ENCODE peak calls at places on chromosome 20, in nine cellular contexts. C is HS-5; F is activated CD8-positive, alpha-beta T cell treated with anti-CD3 and anti-CD28 coated beads for 36 hours; D is CD4-positive, CD25-positive, alpha-beta regulatory T cell; T is T-helper 2 cell; Y is RWPE2; Z is uterus; G is lung microvascular endothelial cell; R is Caki2. X is an unnamed sample.

GRCh38 chr20:35870541-35871307 is 83.6 kb downstream of the SCAND1 start:
- DNase-seq in C (no peak), F (no peak), D (no peak), T (no peak), Y (no peak), Z (no peak), G (no peak), R (no peak), X (no peak)

GRCh38 chr20:31566658-31567379 is 38.3 kb upstream of the ID1 start:
- DNase-seq in C (no peak), F (peak), D (no peak), T (no peak), Y (peak), Z (no peak), G (no peak), R (no peak), X (no peak)

GRCh38 chr20:35319206-35320197 is 27.3 kb upstream of the FAM83C start:
- DNase-seq in C (no peak), F (no peak), D (no peak), T (no peak), Y (no peak), Z (no peak), G (no peak), R (peak), X (peak)

GRCh38 chr20:22373164-22373895 is 211.0 kb downstream of the FOXA2 start:
- DNase-seq in C (no peak), F (no peak), D (no peak), T (no peak), Y (no peak), Z (no peak), G (no peak), R (no peak), X (no peak)

GRCh38 chr20:48770700-48771099 is 57.1 kb downstream of the PREX1 start:
- DNase-seq in C (no peak), F (no peak), D (no peak), T (no peak), Y (no peak), Z (no peak), G (no peak), R (no peak), X (no peak)

GRCh38 chr20:33423141-33423834 is 20.3 kb downstream of the SNTA1 start:
- DNase-seq in C (peak), F (no peak), D (no peak), T (no peak), Y (peak), Z (peak), G (peak), R (peak), X (no peak)

GRCh38 chr20:35049776-35050352 is 42.7 kb downstream of the TRPC4AP start:
- DNase-seq in C (no peak), F (no peak), D (no peak), T (no peak), Y (no peak), Z (no peak), G (no peak), R (no peak), X (no peak)

GRCh38 chr20:40728470-40728869 is 39.4 kb upstream of the MAFB start:
- DNase-seq in C (no peak), F (no peak), D (no peak), T (no peak), Y (no peak), Z (no peak), G (peak), R (no peak), X (peak)

GRCh38 chr20:25041813-25042530 is 16.0 kb downstream of the ACSS1 start:
- DNase-seq in C (no peak), F (no peak), D (no peak), T (no peak), Y (no peak), Z (no peak), G (no peak), R (no peak), X (no peak)

GRCh38 chr20:33177866-33178265 is 9.9 kb downstream of the BPIFA2 start:
- DNase-seq in C (no peak), F (no peak), D (no peak), T (no peak), Y (peak), Z (no peak), G (no peak), R (no peak), X (no peak)

GRCh38 chr20:35398660-35399144 is 13.1 kb downstream of the UQCC1 start:
- DNase-seq in C (no peak), F (no peak), D (no peak), T (no peak), Y (no peak), Z (no peak), G (peak), R (no peak), X (peak)

GRCh38 chr20:38723982-38724602 is at the start of gene SLC32A1:
- DNase-seq in C (no peak), F (peak), D (no peak), T (no peak), Y (peak), Z (no peak), G (no peak), R (no peak), X (no peak)

GRCh38 chr20:61308171-61308795 is 56.2 kb downstream of the CDH4 start:
- DNase-seq in C (no peak), F (no peak), D (no peak), T (no peak), Y (no peak), Z (no peak), G (no peak), R (no peak), X (no peak)

GRCh38 chr20:11676618-11677289 is 240.9 kb upstream of the BTBD3 start:
- DNase-seq in C (peak), F (peak), D (no peak), T (no peak), Y (no peak), Z (no peak), G (peak), R (peak), X (peak)

GRCh38 chr20:611843-612185 is 1.7 kb upstream of the TCF15 start:
- DNase-seq in C (no peak), F (no peak), D (no peak), T (no peak), Y (no peak), Z (no peak), G (no peak), R (no peak), X (no peak)

GRCh38 chr20:16265334-16265733 is 307.9 kb downstream of the KIF16B start:
- DNase-seq in C (no peak), F (no peak), D (no peak), T (no peak), Y (no peak), Z (no peak), G (no peak), R (no peak), X (no peak)

GRCh38 chr20:63977392-63978276 is 1.8 kb downstream of the SAMD10 start:
- DNase-seq in C (no peak), F (peak), D (no peak), T (peak), Y (peak), Z (no peak), G (no peak), R (no peak), X (no peak)

GRCh38 chr20:10671221-10671849 is 2.5 kb downstream of the JAG1 start:
- DNase-seq in C (peak), F (peak), D (no peak), T (no peak), Y (peak), Z (peak), G (peak), R (peak), X (peak)

GRCh38 chr20:53692465-53693067 is 98.9 kb upstream of the ZNF217 start:
- DNase-seq in C (peak), F (no peak), D (no peak), T (no peak), Y (no peak), Z (peak), G (no peak), R (no peak), X (peak)

GRCh38 chr20:57627972-57628650 is 7.9 kb upstream of the ZBP1 start:
- DNase-seq in C (no peak), F (peak), D (peak), T (no peak), Y (peak), Z (peak), G (peak), R (no peak), X (peak)

GRCh38 chr20:19889011-19889953 is 127.9 kb upstream of the NAA20 start:
- DNase-seq in C (no peak), F (no peak), D (no peak), T (no peak), Y (no peak), Z (peak), G (peak), R (peak), X (no peak)

GRCh38 chr20:325889-326644 is 715 bp downstream of the SOX12 start:
- DNase-seq in C (no peak), F (peak), D (peak), T (peak), Y (peak), Z (peak), G (peak), R (peak), X (peak)

GRCh38 chr20:17895641-17896246 is 72.8 kb downstream of the SNX5 start:
- DNase-seq in C (no peak), F (peak), D (no peak), T (peak), Y (no peak), Z (peak), G (peak), R (no peak), X (no peak)

GRCh38 chr20:38986663-38987062 is 24.5 kb downstream of the DHX35 start:
- DNase-seq in C (no peak), F (no peak), D (no peak), T (no peak), Y (no peak), Z (no peak), G (no peak), R (no peak), X (no peak)

GRCh38 chr20:45343445-45343866 is 4.8 kb downstream of the SDC4 start:
- DNase-seq in C (no peak), F (no peak), D (no peak), T (no peak), Y (peak), Z (no peak), G (no peak), R (no peak), X (no peak)

GRCh38 chr20:52010541-52010940 is 181.0 kb downstream of the ZFP64 start:
- DNase-seq in C (no peak), F (no peak), D (no peak), T (no peak), Y (peak), Z (no peak), G (no peak), R (no peak), X (no peak)

GRCh38 chr20:44640522-44640921 is 11.0 kb downstream of the ADA start:
- DNase-seq in C (no peak), F (no peak), D (no peak), T (no peak), Y (no peak), Z (no peak), G (no peak), R (no peak), X (no peak)

GRCh38 chr20:59469266-59470252 is 134.8 kb upstream of the PHACTR3 start:
- DNase-seq in C (no peak), F (no peak), D (no peak), T (no peak), Y (peak), Z (no peak), G (no peak), R (no peak), X (no peak)

GRCh38 chr20:57399587-57400261 is 8.5 kb downstream of the RBM38 start:
- DNase-seq in C (no peak), F (peak), D (peak), T (peak), Y (no peak), Z (no peak), G (no peak), R (no peak), X (no peak)

GRCh38 chr20:37521091-37521771 is at the start of gene NNAT:
- DNase-seq in C (no peak), F (no peak), D (no peak), T (no peak), Y (peak), Z (no peak), G (no peak), R (no peak), X (no peak)

GRCh38 chr20:13131688-13132087 is 89.4 kb upstream of the ISM1 start:
- DNase-seq in C (no peak), F (no peak), D (no peak), T (no peak), Y (no peak), Z (no peak), G (no peak), R (no peak), X (no peak)

GRCh38 chr20:19552144-19552895 is 205.7 kb upstream of the RIN2 start:
- DNase-seq in C (no peak), F (no peak), D (no peak), T (no peak), Y (no peak), Z (peak), G (no peak), R (no peak), X (peak)

GRCh38 chr20:58665606-58666005 is 14.5 kb downstream of the STX16 start:
- DNase-seq in C (no peak), F (no peak), D (no peak), T (no peak), Y (peak), Z (no peak), G (no peak), R (peak), X (no peak)

GRCh38 chr20:21139881-21140566 is 14.1 kb downstream of the KIZ start:
- DNase-seq in C (no peak), F (no peak), D (no peak), T (no peak), Y (no peak), Z (no peak), G (no peak), R (no peak), X (no peak)

GRCh38 chr20:24948939-24949679 is at the start of gene CST7:
- DNase-seq in C (no peak), F (peak), D (peak), T (peak), Y (peak), Z (peak), G (no peak), R (no peak), X (no peak)

GRCh38 chr20:37240337-37241055 is 21.1 kb downstream of the GHRH start:
- DNase-seq in C (no peak), F (no peak), D (no peak), T (no peak), Y (peak), Z (no peak), G (no peak), R (no peak), X (no peak)

GRCh38 chr20:53399592-53400335 is 193.9 kb downstream of the ZNF217 start:
- DNase-seq in C (no peak), F (no peak), D (no peak), T (no peak), Y (no peak), Z (no peak), G (no peak), R (no peak), X (no peak)

GRCh38 chr20:36117638-36118037 is 36.9 kb upstream of the EPB41L1 start:
- DNase-seq in C (no peak), F (no peak), D (no peak), T (no peak), Y (no peak), Z (no peak), G (no peak), R (no peak), X (no peak)